ENCODE peak calls at places on chromosome 6, in four cellular contexts. D is H1, U is K562, Y is HepG2. A is an unnamed sample.

GRCh38 chr6:169162968-169163903 is 90.4 kb downstream of the THBS2 start:
- DNase-seq in D (no peak), U (no peak), Y (peak), A (peak)

GRCh38 chr6:14799928-14800327 is 445.9 kb upstream of the JARID2 start:
- DNase-seq in D (no peak), U (peak), Y (peak), A (peak)

GRCh38 chr6:132070356-132070755 is 119.2 kb upstream of the CCN2 start:
- DNase-seq in D (no peak), U (no peak), Y (no peak), A (no peak)

GRCh38 chr6:72382602-72383529 is 239.0 kb upstream of the KCNQ5 start:
- DNase-seq in D (no peak), U (no peak), Y (no peak), A (no peak)

GRCh38 chr6:3887150-3887700 is 38.1 kb downstream of the FAM50B start:
- DNase-seq in D (no peak), U (no peak), Y (peak), A (no peak)

GRCh38 chr6:89264296-89264695 is 47.1 kb upstream of the GABRR1 start:
- DNase-seq in D (no peak), U (no peak), Y (no peak), A (no peak)

GRCh38 chr6:126753616-126754015 is 364.9 kb upstream of the RSPO3 start:
- DNase-seq in D (no peak), U (no peak), Y (no peak), A (no peak)

GRCh38 chr6:69867075-69867911 is 937 bp downstream of the COL19A1 start:
- DNase-seq in D (no peak), U (peak), Y (peak), A (no peak)

GRCh38 chr6:169940554-169941290 is 189.3 kb downstream of the ERMARD start:
- DNase-seq in D (no peak), U (no peak), Y (no peak), A (no peak)

GRCh38 chr6:12751694-12752304 is 35.2 kb downstream of the PHACTR1 start:
- DNase-seq in D (no peak), U (peak), Y (peak), A (no peak)

GRCh38 chr6:7978736-7979135 is 68.1 kb upstream of the TXNDC5 start:
- DNase-seq in D (no peak), U (no peak), Y (no peak), A (no peak)

GRCh38 chr6:41371461-41371991 is 36.1 kb downstream of the NCR2 start:
- DNase-seq in D (no peak), U (no peak), Y (no peak), A (no peak)

GRCh38 chr6:36129889-36130671 is at the start of gene MAPK13:
- DNase-seq in D (no peak), U (no peak), Y (peak), A (no peak)

GRCh38 chr6:5752282-5752681 is 254.4 kb downstream of the NRN1 start:
- DNase-seq in D (peak), U (no peak), Y (no peak), A (no peak)

GRCh38 chr6:48765352-48765961 is 654.5 kb upstream of the PTCHD4 start:
- DNase-seq in D (peak), U (no peak), Y (peak), A (peak)

GRCh38 chr6:29255530-29255929 is 46.0 kb upstream of the OR14J1 start:
- DNase-seq in D (no peak), U (no peak), Y (no peak), A (no peak)

GRCh38 chr6:137134483-137134882 is 39.0 kb downstream of the IL22RA2 start:
- DNase-seq in D (no peak), U (no peak), Y (no peak), A (no peak)

GRCh38 chr6:130629640-130630039 is 197.6 kb upstream of the SMLR1 start:
- DNase-seq in D (no peak), U (no peak), Y (no peak), A (no peak)

GRCh38 chr6:157089258-157089657 is 234.1 kb downstream of the TMEM242 start:
- DNase-seq in D (peak), U (no peak), Y (peak), A (no peak)

GRCh38 chr6:10084276-10084993 is 330.4 kb downstream of the TFAP2A start:
- DNase-seq in D (no peak), U (no peak), Y (no peak), A (no peak)

GRCh38 chr6:127618729-127619128 is 41.8 kb downstream of the C6orf58 start:
- DNase-seq in D (no peak), U (no peak), Y (no peak), A (no peak)

GRCh38 chr6:45438849-45439406 is 61.2 kb upstream of the SUPT3H start:
- DNase-seq in D (no peak), U (no peak), Y (no peak), A (peak)

GRCh38 chr6:45439861-45440388 is 62.2 kb upstream of the SUPT3H start:
- DNase-seq in D (no peak), U (peak), Y (no peak), A (no peak)

GRCh38 chr6:45439459-45439858 is 61.7 kb upstream of the SUPT3H start:
- DNase-seq in D (no peak), U (no peak), Y (no peak), A (no peak)

GRCh38 chr6:45442716-45443115 is 65.0 kb upstream of the SUPT3H start:
- DNase-seq in D (no peak), U (no peak), Y (no peak), A (no peak)

DNA sequence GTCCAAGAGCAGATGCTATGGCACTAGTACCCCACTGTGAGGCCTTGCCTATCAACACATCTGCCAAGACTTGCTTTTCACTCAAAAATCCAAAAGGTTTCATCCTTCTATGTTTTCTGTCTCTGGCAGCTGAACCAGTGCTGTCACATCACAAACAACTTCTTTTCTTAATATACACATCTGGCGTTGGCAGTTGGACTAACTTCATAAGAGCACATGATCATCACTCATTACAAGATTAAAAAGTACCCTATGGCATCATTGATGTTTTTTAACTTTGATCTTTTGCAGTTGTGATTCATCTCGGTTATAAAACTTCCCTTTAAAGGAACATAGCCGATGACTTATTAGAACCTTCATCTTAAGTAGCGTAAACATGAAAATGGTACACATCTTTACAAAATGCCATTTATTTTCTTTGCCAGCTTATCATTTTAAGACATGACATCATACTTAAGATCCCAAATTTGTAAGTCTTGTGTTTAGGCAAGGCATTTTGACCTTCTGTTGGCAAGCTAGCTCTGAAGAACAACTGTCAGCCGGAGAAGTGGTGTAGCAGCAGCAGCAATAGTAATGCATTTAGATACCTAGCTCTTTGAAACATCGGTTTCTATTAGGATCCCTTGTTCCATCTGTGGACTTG is 64.2 kb upstream of the SUPT3H start:
- DNase-seq in D (no peak), U (no peak), Y (no peak), A (no peak)
- TF ChIP-seq FOSL1 in D (no peak), U (no peak), Y (no peak), A (no peak)

GRCh38 chr6:46350714-46351113 is 140.5 kb downstream of the RCAN2 start:
- DNase-seq in D (no peak), U (no peak), Y (no peak), A (no peak)

GRCh38 chr6:46352541-46353267 is 138.5 kb downstream of the RCAN2 start:
- DNase-seq in D (no peak), U (no peak), Y (no peak), A (no peak)

GRCh38 chr6:46353450-46353998 is 137.7 kb downstream of the RCAN2 start:
- DNase-seq in D (no peak), U (no peak), Y (no peak), A (no peak)

DNA sequence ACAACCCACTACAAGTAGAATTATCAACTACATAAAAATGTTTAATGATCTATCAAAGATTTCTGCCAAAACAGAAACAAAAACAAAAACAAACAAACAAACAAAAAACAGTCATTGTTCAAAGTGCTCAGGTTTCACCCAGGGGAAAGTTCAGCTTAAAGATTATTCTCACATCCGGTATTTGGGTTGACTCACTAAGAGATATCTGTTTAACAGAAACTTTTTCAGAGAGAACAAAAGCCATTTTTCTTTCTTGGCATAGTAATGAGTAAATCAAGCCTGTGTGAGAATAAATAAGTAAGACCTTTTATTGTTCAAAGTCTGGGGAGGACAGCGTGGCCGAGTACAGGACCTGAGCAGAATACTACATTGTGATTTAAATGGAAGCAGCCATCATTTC is 143.6 kb downstream of the RCAN2 start:
- DNase-seq in D (no peak), U (no peak), Y (no peak), A (no peak)
- TF ChIP-seq FOSL1 in D (no peak), U (no peak), Y (no peak), A (no peak)

DNA sequence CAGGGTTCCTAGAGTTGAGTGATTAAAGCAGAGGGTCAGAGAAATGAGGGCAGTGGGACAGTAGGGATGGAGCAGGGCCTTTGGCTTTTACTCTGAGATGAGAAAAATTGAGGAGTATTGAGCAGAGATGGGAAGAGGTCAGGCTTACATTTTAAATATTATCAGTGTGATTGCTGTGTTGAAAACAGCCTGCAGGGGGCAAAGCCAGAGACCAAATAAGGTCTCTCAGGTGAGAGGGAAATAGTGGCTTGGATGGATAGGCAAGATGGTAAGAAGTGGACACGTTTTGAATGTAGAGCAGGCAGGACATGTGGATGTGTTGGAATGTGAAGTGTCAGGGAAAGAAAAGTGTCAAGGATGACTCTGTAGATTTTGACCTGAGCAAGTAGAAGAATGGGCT is 105.0 kb upstream of the MAP3K7 start:
- DNase-seq in D (no peak), U (no peak), Y (no peak), A (no peak)
- TF ChIP-seq FOSL1 in D (no peak), U (no peak), Y (no peak), A (no peak)

GRCh38 chr6:2542101-2542857 is 208.4 kb downstream of the MYLK4 start:
- DNase-seq in D (no peak), U (no peak), Y (no peak), A (no peak)

GRCh38 chr6:2531426-2532208 is 219.1 kb downstream of the MYLK4 start:
- DNase-seq in D (no peak), U (no peak), Y (no peak), A (no peak)

GRCh38 chr6:2535492-2535891 is 215.2 kb downstream of the MYLK4 start:
- DNase-seq in D (no peak), U (no peak), Y (no peak), A (no peak)

GRCh38 chr6:2534406-2535139 is 216.1 kb downstream of the MYLK4 start:
- DNase-seq in D (no peak), U (no peak), Y (no peak), A (no peak)

GRCh38 chr6:2536451-2536850 is 214.3 kb downstream of the MYLK4 start:
- DNase-seq in D (no peak), U (no peak), Y (no peak), A (no peak)
- TF ChIP-seq FOSL1 in D (no peak), U (no peak), Y (no peak), A (no peak)

GRCh38 chr6:100618349-100618671 is 153.6 kb upstream of the SIM1 start:
- DNase-seq in D (no peak), U (no peak), Y (no peak), A (no peak)

GRCh38 chr6:100620085-100620484 is 155.4 kb upstream of the SIM1 start:
- DNase-seq in D (no peak), U (no peak), Y (no peak), A (no peak)

GRCh38 chr6:100628180-100628579 is 163.5 kb upstream of the SIM1 start:
- DNase-seq in D (no peak), U (no peak), Y (no peak), A (no peak)

GRCh38 chr6:100617633-100618348 is 153.1 kb upstream of the SIM1 start:
- DNase-seq in D (no peak), U (no peak), Y (no peak), A (no peak)

DNA sequence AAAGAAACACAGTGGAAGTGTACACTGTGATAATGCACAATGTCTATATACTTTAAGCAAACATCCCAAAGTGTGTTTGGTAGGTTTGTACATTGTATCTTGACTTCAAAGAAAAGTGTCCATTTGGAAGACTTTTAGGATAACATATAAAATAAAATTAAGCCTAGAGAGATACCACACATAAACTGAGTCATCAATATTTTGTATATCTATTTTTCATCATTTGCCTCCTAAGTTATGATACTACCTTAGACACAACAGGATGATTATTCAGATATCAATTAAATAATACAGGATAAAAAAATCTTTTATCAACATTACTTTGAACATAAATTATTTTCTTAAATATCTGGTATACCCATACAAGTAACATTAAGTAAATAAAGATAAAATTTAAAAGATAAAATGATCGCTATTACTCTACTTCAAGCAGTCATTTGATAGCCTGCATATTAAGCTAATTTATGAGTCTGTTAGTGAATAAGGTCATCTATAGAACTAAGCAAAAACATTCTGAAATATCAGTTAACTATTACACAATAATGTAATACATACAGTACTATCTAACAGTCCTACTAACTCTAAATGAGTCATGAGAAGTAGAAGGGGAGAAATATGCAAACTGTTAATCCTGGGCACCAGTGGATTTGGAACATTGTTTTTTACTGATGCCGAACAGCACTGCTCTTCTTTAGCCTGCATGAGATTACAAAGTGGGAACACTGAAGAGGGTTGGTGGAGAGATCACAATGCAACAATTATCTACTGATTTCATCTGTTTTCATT is 158.4 kb upstream of the SIM1 start:
- DNase-seq in D (no peak), U (no peak), Y (no peak), A (no peak)
- TF ChIP-seq FOSL1 in D (no peak), U (no peak), Y (no peak), A (no peak)

GRCh38 chr6:161103475-161103874 is 111.9 kb downstream of the MAP3K4 start:
- DNase-seq in D (no peak), U (no peak), Y (no peak), A (no peak)

GRCh38 chr6:161100072-161100471 is 108.5 kb downstream of the MAP3K4 start:
- DNase-seq in D (no peak), U (no peak), Y (no peak), A (no peak)

GRCh38 chr6:161105408-161105807 is 113.8 kb downstream of the MAP3K4 start:
- DNase-seq in D (no peak), U (no peak), Y (no peak), A (no peak)

GRCh38 chr6:161104966-161105365 is 113.4 kb downstream of the MAP3K4 start:
- DNase-seq in D (no peak), U (no peak), Y (no peak), A (no peak)

DNA sequence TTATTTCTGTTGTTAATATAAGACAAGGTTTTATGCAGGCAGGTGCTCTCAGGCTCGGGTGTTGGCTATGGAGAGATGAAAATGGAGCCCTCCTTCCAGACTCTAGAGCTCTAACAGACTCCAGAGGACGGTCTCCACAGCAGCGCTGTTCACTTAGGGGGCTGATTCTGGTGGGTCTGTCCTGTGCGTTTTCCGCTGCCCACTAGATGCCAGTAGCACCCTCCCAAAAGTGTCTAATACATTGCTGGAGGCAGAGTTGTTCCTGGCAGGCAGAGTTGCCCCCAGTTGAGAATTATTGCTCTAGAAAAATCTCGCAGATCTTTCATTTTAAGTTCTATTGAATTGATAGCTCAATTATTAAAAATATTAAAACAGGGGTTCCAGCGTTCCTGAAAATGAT is 109.9 kb downstream of the MAP3K4 start:
- DNase-seq in D (no peak), U (no peak), Y (no peak), A (no peak)
- TF ChIP-seq FOSL1 in D (no peak), U (no peak), Y (no peak), A (no peak)

GRCh38 chr6:85920782-85921181 is 278.1 kb upstream of the SYNCRIP start:
- DNase-seq in D (no peak), U (no peak), Y (no peak), A (no peak)

GRCh38 chr6:85917522-85917921 is 274.8 kb upstream of the SYNCRIP start:
- DNase-seq in D (no peak), U (no peak), Y (no peak), A (no peak)

GRCh38 chr6:85923013-85923430 is 280.3 kb upstream of the SYNCRIP start:
- DNase-seq in D (peak), U (no peak), Y (peak), A (peak)
- TF ChIP-seq FOSL1 in D (no peak), U (no peak), Y (no peak), A (no peak)

GRCh38 chr6:74568851-74569250 is 637.0 kb downstream of the COL12A1 start:
- DNase-seq in D (no peak), U (no peak), Y (no peak), A (no peak)
- TF ChIP-seq FOSL1 in D (no peak), U (no peak), Y (no peak), A (no peak)

DNA sequence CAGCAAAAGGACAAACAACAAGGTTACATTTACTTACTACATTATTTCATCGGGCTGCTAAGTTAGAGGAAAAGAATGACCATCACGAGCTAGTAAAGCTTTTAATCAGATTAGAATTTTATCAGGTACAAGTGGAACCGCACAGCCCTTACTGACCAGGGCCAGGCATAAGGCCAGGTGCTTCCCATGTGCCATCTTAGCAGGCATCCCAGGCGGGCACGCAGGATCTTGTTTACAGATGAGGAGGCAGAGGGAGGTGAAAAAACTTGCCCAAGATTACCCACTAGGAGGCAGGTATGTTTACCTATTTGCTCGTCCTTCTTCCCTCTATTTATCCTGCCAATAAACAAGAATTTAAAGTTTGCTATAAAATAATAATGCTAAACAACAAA is 10.7 kb downstream of the EZR start:
- DNase-seq in D (no peak), U (no peak), Y (no peak), A (no peak)
- TF ChIP-seq FOSL1 in D (no peak), U (no peak), Y (no peak), A (no peak)

GRCh38 chr6:75438186-75438880 is 55.3 kb downstream of the FILIP1 start:
- DNase-seq in D (no peak), U (no peak), Y (no peak), A (no peak)
- TF ChIP-seq FOSL1 in D (no peak), U (no peak), Y (no peak), A (no peak)

A was measured in HCT116.